ENCODE peak calls at places on chromosomes 12 and 14, in nine cellular contexts. Y is Panc1, V is thoracic aorta, J is gastrocnemius medialis, G is testis, L is astrocyte of the spinal cord, M is HCT116, E is mesendoderm, U is breast epithelium. T is an unnamed sample.

GRCh38 chr14:53955671-53956426 is 776 bp downstream of the BMP4 start:
- DNase-seq in Y (no peak), V (no peak), J (peak; percentile 63), G (no peak), L (peak; percentile 53), M (no peak), E (peak; percentile 71), U (peak; percentile 31), T (peak; percentile 50)

GRCh38 chr12:113609692-113610469 is 138.2 kb upstream of the LHX5 start:
- DNase-seq in Y (no peak), V (no peak), J (no peak), G (no peak), L (no peak), M (no peak), E (no peak), U (no peak), T (no peak)

GRCh38 chr14:33454022-33454645 is 496.7 kb downstream of the EGLN3 start:
- DNase-seq in Y (no peak), V (no peak), J (no peak), G (no peak), L (no peak), M (no peak), E (no peak), U (no peak), T (no peak)

GRCh38 chr14:91568626-91569025 is 58.5 kb upstream of the PPP4R3A start:
- DNase-seq in Y (no peak), V (no peak), J (no peak), G (no peak), L (no peak), M (no peak), E (no peak), U (no peak), T (no peak)

GRCh38 chr12:123163227-123163626 is 12.3 kb upstream of the PITPNM2 start:
- DNase-seq in Y (no peak), V (no peak), J (no peak), G (no peak), L (no peak), M (no peak), E (no peak), U (no peak), T (no peak)

GRCh38 chr12:125032466-125033152 is 32.6 kb upstream of the AACS start:
- DNase-seq in Y (no peak), V (no peak), J (no peak), G (no peak), L (no peak), M (no peak), E (no peak), U (no peak), T (no peak)

GRCh38 chr12:67358686-67359374 is 89.7 kb downstream of the CAND1 start:
- DNase-seq in Y (no peak), V (no peak), J (no peak), G (no peak), L (peak; percentile 90), M (no peak), E (no peak), U (no peak), T (peak; percentile 36)

GRCh38 chr12:76688001-76688400 is 75.9 kb upstream of the ZDHHC17 start:
- DNase-seq in Y (no peak), V (no peak), J (no peak), G (no peak), L (peak; percentile 45), M (no peak), E (no peak), U (no peak), T (peak; percentile 64)

GRCh38 chr14:104159990-104160389 is 21.6 kb downstream of the KIF26A start:
- DNase-seq in Y (no peak), V (no peak), J (no peak), G (no peak), L (no peak), M (no peak), E (no peak), U (no peak), T (no peak)

GRCh38 chr14:104164041-104164440 is 25.7 kb downstream of the KIF26A start:
- DNase-seq in Y (no peak), V (no peak), J (no peak), G (no peak), L (no peak), M (no peak), E (no peak), U (no peak), T (no peak)

GRCh38 chr14:104163541-104163940 is 25.2 kb downstream of the KIF26A start:
- DNase-seq in Y (no peak), V (no peak), J (no peak), G (no peak), L (no peak), M (no peak), E (no peak), U (no peak), T (no peak)

GRCh38 chr14:104162495-104162894 is 24.1 kb downstream of the KIF26A start:
- DNase-seq in Y (no peak), V (no peak), J (no peak), G (no peak), L (no peak), M (no peak), E (no peak), U (no peak), T (no peak)

DNA sequence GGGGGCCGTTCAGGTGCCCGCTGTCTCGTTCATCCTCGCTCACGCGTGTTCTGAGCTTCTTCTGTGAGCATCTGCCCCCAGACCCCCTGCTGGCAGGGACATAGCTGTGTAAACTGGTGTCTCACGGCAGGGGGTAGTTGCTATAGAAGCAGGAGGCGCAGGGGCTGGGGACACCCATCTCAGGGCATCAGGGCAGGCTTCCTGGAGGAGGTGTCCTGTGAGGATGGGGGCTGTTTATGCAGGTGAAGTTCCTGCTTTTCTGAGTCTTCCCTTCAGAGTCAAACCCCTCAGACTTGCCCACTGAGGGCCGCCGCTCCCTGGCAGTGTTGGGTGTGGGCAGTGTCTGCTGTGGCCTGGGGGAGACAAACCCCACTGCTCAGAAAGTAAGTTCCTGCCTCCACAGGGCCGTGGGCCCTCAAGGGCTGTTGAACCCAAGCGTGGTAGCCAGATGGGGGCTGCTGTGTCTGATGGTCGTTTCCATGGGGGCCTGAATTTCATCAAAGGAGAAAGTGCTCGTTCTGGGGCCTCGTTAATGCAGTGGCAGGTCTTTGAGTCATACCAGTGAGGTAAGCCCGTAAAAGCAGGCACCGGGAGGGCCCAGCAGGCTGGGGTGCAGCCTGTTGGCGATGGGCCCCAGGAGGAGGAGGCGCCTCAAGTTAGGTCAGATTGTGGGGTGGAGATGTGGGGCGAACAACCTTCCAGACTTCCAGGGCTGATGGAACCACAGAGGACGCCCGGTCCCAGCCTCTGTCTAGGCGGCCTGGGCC is 23.4 kb downstream of the KIF26A start:
- DNase-seq in Y (no peak), V (no peak), J (no peak), G (no peak), L (no peak), M (no peak), E (no peak), U (no peak), T (no peak)
- H3K4me3 ChIP-seq in Y (no peak overlapping the region), V (no peak overlapping the region), J (no peak overlapping the region), G (no peak overlapping the region), L (no peak overlapping the region), M (no peak overlapping the region), E (no peak overlapping the region), U (no peak overlapping the region), T (no peak overlapping the region)

DNA sequence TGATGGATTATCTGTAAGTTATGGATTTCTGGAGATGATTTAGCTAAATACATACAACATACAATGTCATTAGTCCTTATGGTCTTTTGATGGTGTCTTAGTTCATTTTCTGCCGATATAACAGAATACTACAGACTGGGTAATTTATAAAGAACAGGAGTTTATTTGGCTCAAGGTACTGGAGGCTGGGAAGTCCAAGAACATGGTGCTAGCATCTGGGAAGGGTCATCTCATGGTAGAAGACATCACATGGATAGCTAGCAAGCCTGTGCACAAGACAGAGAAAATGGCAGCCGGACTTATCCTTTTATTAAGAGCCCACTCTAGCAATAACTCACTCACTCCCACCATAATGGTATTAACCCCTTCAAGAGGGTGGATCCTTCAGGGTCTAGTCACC is 24.2 kb downstream of the KLHL28 start:
- DNase-seq in Y (no peak), V (no peak), J (no peak), G (no peak), L (no peak), M (no peak), E (no peak), U (no peak), T (no peak)
- H3K4me3 ChIP-seq in Y (no peak overlapping the region), V (no peak overlapping the region), J (no peak overlapping the region), G (no peak overlapping the region), L (no peak overlapping the region), M (no peak overlapping the region), E (no peak overlapping the region), U (no peak overlapping the region), T (no peak overlapping the region)

GRCh38 chr14:99426265-99426664 is 54.4 kb downstream of the SETD3 start:
- DNase-seq in Y (no peak), V (no peak), J (no peak), G (no peak), L (no peak), M (no peak), E (no peak), U (no peak), T (no peak)

GRCh38 chr14:99424306-99424877 is 56.3 kb downstream of the SETD3 start:
- DNase-seq in Y (no peak), V (no peak), J (no peak), G (no peak), L (no peak), M (no peak), E (peak; percentile 92), U (no peak), T (no peak)

GRCh38 chr14:99423434-99423833 is 57.2 kb downstream of the SETD3 start:
- DNase-seq in Y (no peak), V (no peak), J (no peak), G (no peak), L (no peak), M (no peak), E (no peak), U (no peak), T (no peak)

GRCh38 chr14:99426796-99427346 is 53.8 kb downstream of the SETD3 start:
- DNase-seq in Y (no peak), V (no peak), J (no peak), G (no peak), L (no peak), M (no peak), E (no peak), U (no peak), T (no peak)

DNA sequence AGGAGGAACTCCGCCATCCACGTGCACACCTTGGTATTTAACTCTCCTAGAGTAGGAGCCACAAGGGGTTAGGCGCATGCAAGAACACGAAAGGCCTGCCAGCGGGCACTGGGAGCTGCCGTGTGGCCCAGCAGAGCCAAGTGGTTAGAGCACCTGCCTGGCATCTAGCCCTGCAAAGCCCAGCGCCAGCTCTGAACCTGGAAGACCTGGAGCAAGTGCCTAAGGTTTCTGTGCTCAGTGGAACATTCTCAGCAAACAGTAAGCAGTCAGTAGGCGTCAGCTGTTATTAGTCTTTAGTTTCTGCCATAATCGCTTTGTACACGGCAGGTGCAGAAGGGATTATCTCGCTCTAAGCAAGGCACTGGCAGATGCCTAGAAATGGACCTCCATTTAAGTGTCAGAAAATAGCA is 55.4 kb downstream of the SETD3 start:
- DNase-seq in Y (no peak), V (no peak), J (peak; percentile 84), G (no peak), L (no peak), M (no peak), E (no peak), U (peak; percentile 30), T (no peak)
- H3K4me3 ChIP-seq in Y (no peak overlapping the region), V (no peak overlapping the region), J (no peak overlapping the region), G (no peak overlapping the region), L (no peak overlapping the region), M (no peak overlapping the region), E (no peak overlapping the region), U (no peak overlapping the region), T (no peak overlapping the region)

DNA sequence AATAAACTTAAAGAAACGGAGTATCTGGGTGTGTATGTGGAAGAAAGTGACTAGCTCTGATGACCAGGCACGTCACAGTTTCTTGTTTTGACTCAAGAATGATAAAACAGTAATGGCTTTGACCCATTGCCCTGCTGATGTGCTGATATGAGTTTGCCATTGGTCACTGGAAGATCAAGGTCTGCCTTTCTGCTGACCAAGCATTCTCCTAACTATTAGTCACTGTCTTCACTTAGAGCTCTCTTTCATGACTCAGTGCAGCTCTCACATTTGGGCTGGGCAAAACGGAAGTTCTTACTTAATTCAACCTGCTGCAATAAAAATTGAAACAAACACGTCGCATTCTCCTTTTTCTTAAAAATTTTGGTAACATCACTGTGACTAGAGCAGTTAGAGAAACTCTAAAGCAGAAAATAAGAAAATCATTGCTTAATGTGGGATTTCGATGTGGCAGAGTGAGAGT is 366.7 kb downstream of the BTG1 start:
- DNase-seq in Y (peak; percentile 78), V (peak; percentile 3), J (peak; percentile 13), G (no peak), L (peak; percentile 86), M (peak; percentile 98), E (peak; percentile 76), U (no peak), T (peak; percentile 93)
- H3K4me3 ChIP-seq in Y (no peak overlapping the region), V (peak overlapping the region; percentile 22), J (no peak overlapping the region), G (no peak overlapping the region), L (no peak overlapping the region), M (peak overlapping the region; percentile 13), E (no peak overlapping the region), U (no peak overlapping the region), T (peak overlapping the region; percentile 4)

T was measured in fibroblast of lung.